ENCODE peak calls at places on chromosome 2, in nine cellular contexts. W is DMS153, A is NAMALWA, J is NCI-H2081, P is HFFc6, S is activated T-cell treated with anti-CD3 and anti-CD28 coated beads for 1 hour, F is HTR-8/SVneo, V is NCI-H1694, H is Right ventricle myocardium superior. Q is an unnamed sample.

GRCh38 chr2:85972355-85972754 is 83.6 kb upstream of the ST3GAL5 start:
- DNase-seq in W (no peak), V (no peak), F (no peak), A (no peak), H (no peak), S (no peak), P (no peak), J (no peak), Q (peak; percentile 16)

GRCh38 chr2:3024401-3024935 is 353.1 kb downstream of the EIPR1 start:
- DNase-seq in W (no peak), P (no peak), F (no peak), V (no peak), J (no peak), H (no peak), S (no peak), A (no peak), Q (no peak)

GRCh38 chr2:46479265-46479664 is at the start of gene TMEM247:
- DNase-seq in H (no peak), S (no peak), V (no peak), F (no peak), A (no peak), J (no peak), W (no peak), P (no peak), Q (no peak)

GRCh38 chr2:113198790-113199612 is 25.2 kb downstream of the PSD4 start:
- DNase-seq in W (peak; percentile 63), A (peak; percentile 62), P (peak; percentile 37), J (peak; percentile 87), F (peak; percentile 79), H (peak; percentile 89), S (peak; percentile 74), V (peak; percentile 51), Q (no peak)

GRCh38 chr2:9234680-9235387 is 28.2 kb downstream of the ASAP2 start:
- DNase-seq in H (no peak), F (peak; percentile 90), W (no peak), A (no peak), J (no peak), P (peak; percentile 87), S (no peak), V (no peak), Q (peak; percentile 84)

GRCh38 chr2:238954841-238955521 is 107.1 kb downstream of the TWIST2 start:
- DNase-seq in S (no peak), P (no peak), J (no peak), W (no peak), F (no peak), H (no peak), V (no peak), A (no peak), Q (no peak)

GRCh38 chr2:60413819-60414178 is 139.7 kb downstream of the BCL11A start:
- DNase-seq in P (no peak), H (no peak), F (no peak), V (no peak), J (no peak), S (no peak), A (no peak), W (no peak), Q (peak; percentile 69)

GRCh38 chr2:241933175-241933911 is 63.8 kb downstream of the RTP5 start:
- DNase-seq in P (peak; percentile 62), V (no peak), S (no peak), J (no peak), A (no peak), H (no peak), F (peak; percentile 46), W (no peak), Q (no peak)